ENCODE peak calls at places on chromosome 7, in eight cellular contexts. F is neuronal stem cell; A is stimulated activated naive CD8-positive, alpha-beta T cell treated with anti-CD3 and anti-CD28 coated beads, Interleukin-15, Interleukin-2, amounts not matched to agents 100 U/mL and 50 U/mL, for 24 hours; O is NCI-H1092; Y is upper lobe of right lung; C is effector memory CD8-positive, alpha-beta T cell; Z is NCI-H774; H is right cardiac atrium. G is an unnamed sample.

GRCh38 chr7:52779004-52779403 is 256.4 kb upstream of the POM121L12 start:
- DNase-seq in F (no peak), A (no peak), O (no peak), Y (no peak), C (no peak), Z (no peak), H (no peak), G (no peak)

GRCh38 chr7:138904122-138904435 is 77.1 kb downstream of the KIAA1549 start:
- DNase-seq in F (no peak), A (no peak), O (no peak), Y (no peak), C (no peak), Z (no peak), H (no peak), G (no peak)

GRCh38 chr7:44775383-44776107 is 20.9 kb upstream of the PPIA start:
- DNase-seq in F (no peak), A (no peak), O (no peak), Y (no peak), C (no peak), Z (no peak), H (no peak), G (no peak)

GRCh38 chr7:1403844-1404404 is 55.3 kb downstream of the MICALL2 start:
- DNase-seq in F (peak; percentile 31), A (no peak), O (peak; percentile 46), Y (no peak), C (no peak), Z (no peak), H (peak; percentile 61), G (no peak)

GRCh38 chr7:25169683-25170082 is 44.6 kb upstream of the CYCS start:
- DNase-seq in F (no peak), A (no peak), O (no peak), Y (no peak), C (no peak), Z (no peak), H (no peak), G (no peak)

GRCh38 chr7:45979275-45980180 is 58.5 kb upstream of the IGFBP3 start:
- DNase-seq in F (no peak), A (no peak), O (no peak), Y (no peak), C (no peak), Z (no peak), H (no peak), G (no peak)

GRCh38 chr7:152073352-152073751 is 47.9 kb downstream of the GALNT11 start:
- DNase-seq in F (no peak), A (no peak), O (no peak), Y (no peak), C (no peak), Z (no peak), H (no peak), G (no peak)

GRCh38 chr7:109873296-109873695 is 1217.6 kb upstream of the LRRN3 start:
- DNase-seq in F (no peak), A (no peak), O (no peak), Y (no peak), C (no peak), Z (no peak), H (peak; percentile 64), G (no peak)

GRCh38 chr7:86823769-86824168 is 180.1 kb downstream of the GRM3 start:
- DNase-seq in F (no peak), A (no peak), O (no peak), Y (no peak), C (no peak), Z (no peak), H (no peak), G (no peak)

GRCh38 chr7:98163704-98164478 is 47.3 kb upstream of the BHLHA15 start:
- DNase-seq in F (no peak), A (no peak), O (no peak), Y (no peak), C (no peak), Z (no peak), H (no peak), G (no peak)

GRCh38 chr7:129785457-129786178 is 167.1 kb downstream of the UBE2H start:
- DNase-seq in F (peak; percentile 31), A (peak; percentile 14), O (no peak), Y (no peak), C (no peak), Z (no peak), H (no peak), G (no peak)

GRCh38 chr7:155374276-155375252 is 76.9 kb downstream of the INSIG1 start:
- DNase-seq in F (no peak), A (no peak), O (no peak), Y (no peak), C (no peak), Z (no peak), H (no peak), G (no peak)

GRCh38 chr7:114426824-114427223 is 12.2 kb downstream of the FOXP2 start:
- DNase-seq in F (no peak), A (no peak), O (no peak), Y (no peak), C (no peak), Z (no peak), H (no peak), G (no peak)

GRCh38 chr7:38328814-38329213 is 55.4 kb upstream of the TARP start:
- DNase-seq in F (no peak), A (no peak), O (no peak), Y (no peak), C (no peak), Z (no peak), H (no peak), G (no peak)

GRCh38 chr7:41886257-41886905 is 183.5 kb upstream of the INHBA start:
- DNase-seq in F (no peak), A (no peak), O (no peak), Y (no peak), C (no peak), Z (no peak), H (no peak), G (no peak)

GRCh38 chr7:2487586-2488271 is 11.5 kb upstream of the GRIFIN start:
- DNase-seq in F (no peak), A (no peak), O (no peak), Y (no peak), C (no peak), Z (no peak), H (peak; percentile 87), G (no peak)

GRCh38 chr7:74480861-74481417 is 27.2 kb downstream of the GTF2IRD1 start:
- DNase-seq in F (no peak), A (no peak), O (no peak), Y (peak; percentile 89), C (no peak), Z (no peak), H (peak; percentile 70), G (no peak)

GRCh38 chr7:24727165-24728120 is 29.8 kb downstream of the GSDME start:
- DNase-seq in F (no peak), A (no peak), O (no peak), Y (no peak), C (no peak), Z (no peak), H (no peak), G (no peak)

GRCh38 chr7:15571303-15571878 is 9.6 kb upstream of the AGMO start:
- DNase-seq in F (no peak), A (no peak), O (no peak), Y (no peak), C (no peak), Z (no peak), H (no peak), G (no peak)

GRCh38 chr7:90599892-90600555 is 3.9 kb downstream of the CDK14 start:
- DNase-seq in F (no peak), A (no peak), O (no peak), Y (no peak), C (no peak), Z (no peak), H (no peak), G (no peak)

GRCh38 chr7:67947191-67947590 is 950.6 kb downstream of the TYW1 start:
- DNase-seq in F (no peak), A (no peak), O (no peak), Y (no peak), C (no peak), Z (no peak), H (no peak), G (no peak)

GRCh38 chr7:73701357-73701995 is 18.0 kb downstream of the STX1A start:
- DNase-seq in F (no peak), A (peak; percentile 50), O (no peak), Y (no peak), C (no peak), Z (no peak), H (peak; percentile 71), G (no peak)

GRCh38 chr7:107185716-107186115 is 16.9 kb downstream of the HBP1 start:
- DNase-seq in F (no peak), A (no peak), O (no peak), Y (no peak), C (no peak), Z (no peak), H (no peak), G (no peak)

GRCh38 chr7:28748934-28749584 is 209.1 kb downstream of the TRIL start:
- DNase-seq in F (no peak), A (peak; percentile 16), O (no peak), Y (no peak), C (no peak), Z (no peak), H (no peak), G (peak; percentile 6)

GRCh38 chr7:30838008-30838407 is 66.8 kb downstream of the MINDY4 start:
- DNase-seq in F (no peak), A (no peak), O (no peak), Y (no peak), C (no peak), Z (no peak), H (no peak), G (no peak)

GRCh38 chr7:151692721-151693120 is 173.0 kb upstream of the RHEB start:
- DNase-seq in F (no peak), A (no peak), O (no peak), Y (no peak), C (no peak), Z (no peak), H (no peak), G (no peak)

GRCh38 chr7:4787947-4788626 is 12.7 kb downstream of the AP5Z1 start:
- DNase-seq in F (no peak), A (no peak), O (no peak), Y (no peak), C (no peak), Z (no peak), H (peak; percentile 68), G (no peak)

GRCh38 chr7:77727936-77728701 is 31.9 kb downstream of the RSBN1L start:
- DNase-seq in F (peak; percentile 12), A (no peak), O (peak; percentile 40), Y (no peak), C (no peak), Z (peak; percentile 4), H (no peak), G (peak; percentile 13)

GRCh38 chr7:74183653-74184450 is 9.7 kb downstream of the EIF4H start:
- DNase-seq in F (no peak), A (no peak), O (no peak), Y (no peak), C (no peak), Z (no peak), H (no peak), G (peak; percentile 20)

GRCh38 chr7:3916146-3916545 is 615.1 kb downstream of the SDK1 start:
- DNase-seq in F (no peak), A (no peak), O (no peak), Y (no peak), C (no peak), Z (no peak), H (no peak), G (no peak)

GRCh38 chr7:2680792-2681490 is 7.1 kb upstream of the AMZ1 start:
- DNase-seq in F (peak; percentile 62), A (peak; percentile 74), O (peak; percentile 71), Y (peak; percentile 91), C (peak; percentile 47), Z (peak; percentile 16), H (peak; percentile 92), G (peak; percentile 46)

GRCh38 chr7:148060724-148061123 is 529.8 kb upstream of the C7orf33 start:
- DNase-seq in F (no peak), A (no peak), O (no peak), Y (no peak), C (no peak), Z (no peak), H (no peak), G (no peak)

GRCh38 chr7:27245798-27246691 is 3.4 kb downstream of the EVX1 start:
- DNase-seq in F (no peak), A (no peak), O (no peak), Y (no peak), C (no peak), Z (no peak), H (no peak), G (no peak)

GRCh38 chr7:41886906-41887311 is 184.0 kb upstream of the INHBA start:
- DNase-seq in F (no peak), A (no peak), O (no peak), Y (no peak), C (no peak), Z (no peak), H (peak; percentile 85), G (no peak)